ENCODE peak calls at places on chromosomes 7 and 10, in four cellular contexts. One of them, this sample, is unnamed.

GRCh38 chr10:84727398-84727797 is 399.0 kb downstream of the CCSER2 start:
- DNase-seq in naive thymus-derived CD4-positive, alpha-beta T cell: no peak
- DNase-seq in GM04504: no peak
- DNase-seq in trophoblast cell: no peak
- DNase-seq in this sample: no peak

GRCh38 chr7:128210590-128211570 is 30.2 kb upstream of the LEP start:
- DNase-seq in trophoblast cell: peak
- DNase-seq in GM04504: no peak
- DNase-seq in naive thymus-derived CD4-positive, alpha-beta T cell: no peak
- DNase-seq in this sample: no peak

GRCh38 chr10:110069502-110069982 is 61.8 kb downstream of the ADD3 start:
- DNase-seq in GM04504: no peak
- DNase-seq in trophoblast cell: no peak
- DNase-seq in naive thymus-derived CD4-positive, alpha-beta T cell: peak
- DNase-seq in this sample: no peak

GRCh38 chr7:148772297-148773089 is 73.8 kb downstream of the CUL1 start:
- DNase-seq in naive thymus-derived CD4-positive, alpha-beta T cell: no peak
- DNase-seq in trophoblast cell: peak
- DNase-seq in GM04504: peak
- DNase-seq in this sample: peak

GRCh38 chr10:47458466-47459154 is 25.3 kb downstream of the ANXA8 start:
- DNase-seq in naive thymus-derived CD4-positive, alpha-beta T cell: no peak
- DNase-seq in trophoblast cell: peak
- DNase-seq in GM04504: peak
- DNase-seq in this sample: peak

GRCh38 chr7:136272934-136273333 is 295.8 kb upstream of the MTPN start:
- DNase-seq in naive thymus-derived CD4-positive, alpha-beta T cell: no peak
- DNase-seq in trophoblast cell: no peak
- DNase-seq in GM04504: no peak
- DNase-seq in this sample: no peak

GRCh38 chr7:139588632-139589031 is 65.1 kb downstream of the CLEC2L start:
- DNase-seq in trophoblast cell: no peak
- DNase-seq in GM04504: no peak
- DNase-seq in naive thymus-derived CD4-positive, alpha-beta T cell: no peak
- DNase-seq in this sample: no peak

GRCh38 chr10:3364768-3365480 is 192.3 kb upstream of the PITRM1 start:
- DNase-seq in naive thymus-derived CD4-positive, alpha-beta T cell: no peak
- DNase-seq in GM04504: no peak
- DNase-seq in trophoblast cell: no peak
- DNase-seq in this sample: no peak

GRCh38 chr10:131387018-131387529 is 75.6 kb upstream of the TCERG1L start:
- DNase-seq in naive thymus-derived CD4-positive, alpha-beta T cell: no peak
- DNase-seq in trophoblast cell: no peak
- DNase-seq in GM04504: no peak
- DNase-seq in this sample: no peak

GRCh38 chr10:94002156-94002555 is 8.4 kb downstream of the PLCE1 start:
- DNase-seq in GM04504: no peak
- DNase-seq in trophoblast cell: no peak
- DNase-seq in naive thymus-derived CD4-positive, alpha-beta T cell: no peak
- DNase-seq in this sample: peak

GRCh38 chr7:37193087-37193774 is 255.4 kb downstream of the ELMO1 start:
- DNase-seq in trophoblast cell: no peak
- DNase-seq in GM04504: no peak
- DNase-seq in naive thymus-derived CD4-positive, alpha-beta T cell: no peak
- DNase-seq in this sample: no peak

GRCh38 chr10:46251857-46252847 is 34.6 kb upstream of the ANTXRL start:
- DNase-seq in naive thymus-derived CD4-positive, alpha-beta T cell: no peak
- DNase-seq in GM04504: no peak
- DNase-seq in trophoblast cell: no peak
- DNase-seq in this sample: no peak

GRCh38 chr7:80373431-80374032 is 138.3 kb downstream of the GNAT3 start:
- DNase-seq in naive thymus-derived CD4-positive, alpha-beta T cell: no peak
- DNase-seq in GM04504: no peak
- DNase-seq in trophoblast cell: no peak
- DNase-seq in this sample: peak

GRCh38 chr10:123808873-123809272 is 82.7 kb downstream of the CPXM2 start:
- DNase-seq in GM04504: peak
- DNase-seq in naive thymus-derived CD4-positive, alpha-beta T cell: no peak
- DNase-seq in trophoblast cell: peak
- DNase-seq in this sample: peak

GRCh38 chr7:15905251-15906040 is 219.0 kb upstream of the MEOX2 start:
- DNase-seq in trophoblast cell: no peak
- DNase-seq in naive thymus-derived CD4-positive, alpha-beta T cell: no peak
- DNase-seq in GM04504: no peak
- DNase-seq in this sample: no peak

GRCh38 chr10:87603196-87603595 is 56.5 kb upstream of the PAPSS2 start:
- DNase-seq in naive thymus-derived CD4-positive, alpha-beta T cell: no peak
- DNase-seq in trophoblast cell: no peak
- DNase-seq in GM04504: no peak
- DNase-seq in this sample: no peak

GRCh38 chr10:88849224-88849623 is 2.4 kb downstream of the ANKRD22 start:
- DNase-seq in naive thymus-derived CD4-positive, alpha-beta T cell: no peak
- DNase-seq in trophoblast cell: no peak
- DNase-seq in GM04504: no peak
- DNase-seq in this sample: peak

GRCh38 chr7:135253851-135254815 is 20.5 kb downstream of the STRA8 start:
- DNase-seq in naive thymus-derived CD4-positive, alpha-beta T cell: no peak
- DNase-seq in trophoblast cell: peak
- DNase-seq in GM04504: peak
- DNase-seq in this sample: peak

GRCh38 chr7:16649196-16649595 is 3.2 kb downstream of the BZW2 start:
- DNase-seq in naive thymus-derived CD4-positive, alpha-beta T cell: no peak
- DNase-seq in trophoblast cell: peak
- DNase-seq in GM04504: no peak
- DNase-seq in this sample: peak

GRCh38 chr10:125114761-125115391 is 45.5 kb downstream of the CTBP2 start:
- DNase-seq in trophoblast cell: no peak
- DNase-seq in GM04504: no peak
- DNase-seq in naive thymus-derived CD4-positive, alpha-beta T cell: no peak
- DNase-seq in this sample: no peak

GRCh38 chr7:55285665-55286064 is 79.5 kb upstream of the LANCL2 start:
- DNase-seq in trophoblast cell: no peak
- DNase-seq in GM04504: no peak
- DNase-seq in naive thymus-derived CD4-positive, alpha-beta T cell: no peak
- DNase-seq in this sample: no peak

GRCh38 chr10:86374664-86375063 is 8.1 kb upstream of the GRID1 start:
- DNase-seq in naive thymus-derived CD4-positive, alpha-beta T cell: no peak
- DNase-seq in trophoblast cell: no peak
- DNase-seq in GM04504: no peak
- DNase-seq in this sample: no peak

GRCh38 chr10:122484276-122485060 is 23.1 kb downstream of the HTRA1 start:
- DNase-seq in GM04504: no peak
- DNase-seq in trophoblast cell: no peak
- DNase-seq in naive thymus-derived CD4-positive, alpha-beta T cell: no peak
- DNase-seq in this sample: no peak

GRCh38 chr7:48660482-48660881 is 263.9 kb upstream of the CDC14C start:
- DNase-seq in GM04504: no peak
- DNase-seq in naive thymus-derived CD4-positive, alpha-beta T cell: no peak
- DNase-seq in trophoblast cell: no peak
- DNase-seq in this sample: no peak

GRCh38 chr10:77428776-77429395 is 208.7 kb downstream of the KCNMA1 start:
- DNase-seq in GM04504: peak
- DNase-seq in trophoblast cell: peak
- DNase-seq in naive thymus-derived CD4-positive, alpha-beta T cell: no peak
- DNase-seq in this sample: peak

GRCh38 chr10:14592566-14592965 is 182.1 kb downstream of the FAM107B start:
- DNase-seq in naive thymus-derived CD4-positive, alpha-beta T cell: no peak
- DNase-seq in GM04504: no peak
- DNase-seq in trophoblast cell: no peak
- DNase-seq in this sample: no peak

GRCh38 chr10:63930584-63930983 is 409.4 kb downstream of the REEP3 start:
- DNase-seq in GM04504: no peak
- DNase-seq in naive thymus-derived CD4-positive, alpha-beta T cell: no peak
- DNase-seq in trophoblast cell: no peak
- DNase-seq in this sample: no peak

GRCh38 chr7:80916770-80917681 is 1.8 kb downstream of the SEMA3C start:
- DNase-seq in trophoblast cell: no peak
- DNase-seq in GM04504: no peak
- DNase-seq in naive thymus-derived CD4-positive, alpha-beta T cell: no peak
- DNase-seq in this sample: peak

GRCh38 chr10:59176241-59177030 is at the start of gene PHYHIPL:
- DNase-seq in trophoblast cell: peak
- DNase-seq in naive thymus-derived CD4-positive, alpha-beta T cell: no peak
- DNase-seq in GM04504: no peak
- DNase-seq in this sample: no peak

GRCh38 chr10:70964881-70965280 is 76.5 kb upstream of the PCBD1 start:
- DNase-seq in naive thymus-derived CD4-positive, alpha-beta T cell: no peak
- DNase-seq in GM04504: no peak
- DNase-seq in trophoblast cell: no peak
- DNase-seq in this sample: no peak

GRCh38 chr10:75730847-75731246 is 299.4 kb downstream of the LRMDA start:
- DNase-seq in trophoblast cell: no peak
- DNase-seq in naive thymus-derived CD4-positive, alpha-beta T cell: no peak
- DNase-seq in GM04504: no peak
- DNase-seq in this sample: no peak

GRCh38 chr7:1210979-1211608 is 21.6 kb upstream of the UNCX start:
- DNase-seq in naive thymus-derived CD4-positive, alpha-beta T cell: no peak
- DNase-seq in trophoblast cell: no peak
- DNase-seq in GM04504: no peak
- DNase-seq in this sample: no peak

GRCh38 chr10:3471497-3471896 is 298.9 kb upstream of the PITRM1 start:
- DNase-seq in GM04504: no peak
- DNase-seq in naive thymus-derived CD4-positive, alpha-beta T cell: no peak
- DNase-seq in trophoblast cell: no peak
- DNase-seq in this sample: no peak

GRCh38 chr10:99598781-99599481 is 21.3 kb downstream of the SLC25A28 start:
- DNase-seq in trophoblast cell: no peak
- DNase-seq in GM04504: no peak
- DNase-seq in naive thymus-derived CD4-positive, alpha-beta T cell: no peak
- DNase-seq in this sample: no peak